ENCODE peak calls at places on chromosomes 7 and 10, in eight cellular contexts. L, D, S, M, J, K, C and H are unnamed samples.

GRCh38 chr10:88389456-88389855 is 193.7 kb downstream of the RNLS start:
- DNase-seq in D (no peak), J (peak), C (peak), S (no peak), K (peak), M (no peak), L (peak), H (no peak)

GRCh38 chr7:4077980-4078379 is 604.1 kb upstream of the FOXK1 start:
- DNase-seq in K (no peak), M (no peak), J (no peak), S (no peak), C (no peak), D (no peak), L (no peak), H (no peak)

GRCh38 chr10:33901166-33901565 is 566.7 kb upstream of the NRP1 start:
- DNase-seq in M (no peak), K (peak), C (peak), D (no peak), J (peak), L (no peak), S (no peak), H (peak)

GRCh38 chr7:16989883-16990413 is 108.2 kb upstream of the AGR3 start:
- DNase-seq in J (peak), M (peak), D (no peak), C (peak), L (peak), K (peak), S (no peak), H (peak)

GRCh38 chr7:157432541-157432956 is 95.7 kb downstream of the DNAJB6 start:
- DNase-seq in K (peak), J (peak), L (peak), C (peak), S (no peak), D (no peak), M (peak), H (peak)

GRCh38 chr10:97336942-97337719 is 2.6 kb upstream of the FRAT2 start:
- DNase-seq in S (no peak), C (no peak), D (no peak), M (no peak), L (no peak), K (no peak), J (peak), H (no peak)

GRCh38 chr7:43648725-43649406 is 66.0 kb downstream of the STK17A start:
- DNase-seq in L (peak), D (peak), K (peak), J (peak), S (no peak), C (peak), M (no peak), H (peak)

GRCh38 chr7:23467731-23468720 is 2.3 kb downstream of the IGF2BP3 start:
- DNase-seq in D (no peak), L (peak), S (no peak), M (no peak), K (peak), C (peak), J (peak), H (peak)

GRCh38 chr7:115491744-115492380 is 538.7 kb downstream of the TFEC start:
- DNase-seq in K (no peak), J (no peak), M (no peak), S (no peak), D (no peak), L (no peak), C (no peak), H (no peak)

GRCh38 chr7:8305104-8305503 is 43.1 kb upstream of the ICA1 start:
- DNase-seq in M (no peak), C (no peak), L (no peak), S (no peak), D (no peak), K (no peak), J (no peak), H (no peak)

GRCh38 chr7:108294595-108294994 is 161.6 kb downstream of the NRCAM start:
- DNase-seq in S (no peak), D (no peak), L (no peak), M (no peak), C (peak), K (no peak), J (no peak), H (no peak)

GRCh38 chr10:30454744-30455498 is 20.9 kb downstream of the MAP3K8 start:
- DNase-seq in D (no peak), S (no peak), J (peak), C (peak), L (no peak), M (no peak), K (peak), H (peak)

GRCh38 chr7:40570218-40570617 is 435.4 kb downstream of the SUGCT start:
- DNase-seq in D (no peak), M (no peak), L (no peak), K (peak), J (peak), S (no peak), C (no peak), H (peak)

GRCh38 chr10:92284112-92284704 is 6.7 kb downstream of the CPEB3 start:
- DNase-seq in C (no peak), D (no peak), S (no peak), K (no peak), M (no peak), L (no peak), J (no peak), H (no peak)

GRCh38 chr7:81770823-81771222 is 976 bp upstream of the HGF start:
- DNase-seq in L (no peak), M (no peak), K (no peak), D (no peak), C (no peak), J (no peak), S (no peak), H (no peak)

GRCh38 chr7:86643478-86644281 is at the start of gene GRM3:
- DNase-seq in M (no peak), L (no peak), D (no peak), J (no peak), C (no peak), K (peak), S (no peak), H (no peak)

GRCh38 chr7:144384555-144385245 is 18.8 kb downstream of the NOBOX start:
- DNase-seq in J (no peak), S (no peak), L (peak), D (peak), C (no peak), M (no peak), K (peak), H (no peak)

GRCh38 chr10:72316748-72317435 is 37.8 kb downstream of the DNAJB12 start:
- DNase-seq in K (no peak), D (peak), J (no peak), S (no peak), C (no peak), L (no peak), M (no peak), H (no peak)

GRCh38 chr10:113458461-113458860 is 94.4 kb upstream of the HABP2 start:
- DNase-seq in S (no peak), K (no peak), C (no peak), M (no peak), D (no peak), J (no peak), L (no peak), H (no peak)

GRCh38 chr10:93080350-93081046 is 6.8 kb downstream of the CYP26A1 start:
- DNase-seq in J (peak), C (peak), K (peak), D (peak), S (peak), L (peak), M (peak), H (no peak)

GRCh38 chr10:86586516-86586915 is 64.9 kb upstream of the WAPL start:
- DNase-seq in M (no peak), L (no peak), K (no peak), J (no peak), C (no peak), S (no peak), D (no peak), H (no peak)

GRCh38 chr10:48983648-48984359 is 44.2 kb upstream of the LRRC18 start:
- DNase-seq in C (no peak), M (no peak), L (no peak), J (no peak), K (no peak), D (no peak), S (no peak), H (no peak)